ENCODE peak calls at places on chromosomes 1 and 21, in seven cellular contexts. J, B, A, U, W, Y and E are unnamed samples.

GRCh38 chr1:199688133-199688676 is 339.3 kb upstream of the NR5A2 start:
- DNase-seq in J (no peak), B (no peak), A (no peak), U (no peak), W (peak), Y (no peak), E (no peak)

GRCh38 chr1:113140588-113141446 is 67.8 kb downstream of the LRIG2 start:
- DNase-seq in J (peak), B (peak), A (peak), U (peak), W (peak), Y (peak), E (peak)

GRCh38 chr1:154730986-154731489 is 123.1 kb upstream of the ADAR start:
- DNase-seq in J (peak), B (no peak), A (no peak), U (no peak), W (peak), Y (no peak), E (no peak)

GRCh38 chr1:236812334-236813030 is 17.4 kb downstream of the MTR start:
- DNase-seq in J (no peak), B (no peak), A (no peak), U (no peak), W (no peak), Y (no peak), E (no peak)

GRCh38 chr21:21101911-21102310 is 103.7 kb downstream of the NCAM2 start:
- DNase-seq in J (peak), B (no peak), A (no peak), U (no peak), W (peak), Y (no peak), E (peak)

GRCh38 chr1:21641967-21642366 is 27.2 kb downstream of the RAP1GAP start:
- DNase-seq in J (no peak), B (no peak), A (no peak), U (no peak), W (no peak), Y (no peak), E (no peak)

GRCh38 chr1:40708750-40709099 is 17.2 kb downstream of the NFYC start:
- DNase-seq in J (peak), B (peak), A (no peak), U (no peak), W (peak), Y (no peak), E (no peak)

GRCh38 chr1:27307851-27308598 is 13.9 kb upstream of the TMEM222 start:
- DNase-seq in J (no peak), B (no peak), A (no peak), U (no peak), W (no peak), Y (no peak), E (no peak)

GRCh38 chr21:36478941-36479340 is 981 bp downstream of the CLDN14 start:
- DNase-seq in J (no peak), B (no peak), A (no peak), U (no peak), W (peak), Y (no peak), E (no peak)

GRCh38 chr1:219304227-219305226 is 130.8 kb downstream of the LYPLAL1 start:
- DNase-seq in J (peak), B (no peak), A (no peak), U (peak), W (peak), Y (no peak), E (no peak)

GRCh38 chr1:16167331-16168143 is 11.7 kb upstream of the EPHA2 start:
- DNase-seq in J (no peak), B (no peak), A (peak), U (peak), W (no peak), Y (peak), E (peak)

GRCh38 chr1:52574594-52574993 is 21.7 kb upstream of the TUT4 start:
- DNase-seq in J (peak), B (no peak), A (no peak), U (no peak), W (peak), Y (no peak), E (no peak)

GRCh38 chr21:35113064-35113463 is 64.0 kb upstream of the RUNX1 start:
- DNase-seq in J (peak), B (no peak), A (no peak), U (no peak), W (peak), Y (no peak), E (no peak)

GRCh38 chr1:178283409-178283808 is 189.5 kb downstream of the RASAL2 start:
- DNase-seq in J (peak), B (no peak), A (no peak), U (no peak), W (peak), Y (no peak), E (no peak)

GRCh38 chr1:206797534-206798383 is 25.5 kb upstream of the IL10 start:
- DNase-seq in J (no peak), B (no peak), A (no peak), U (no peak), W (no peak), Y (no peak), E (no peak)

GRCh38 chr1:234162661-234163060 is 210.6 kb upstream of the COA6 start:
- DNase-seq in J (no peak), B (no peak), A (no peak), U (no peak), W (no peak), Y (no peak), E (no peak)

GRCh38 chr21:14451520-14451919 is 68.6 kb upstream of the HSPA13 start:
- DNase-seq in J (no peak), B (no peak), A (no peak), U (no peak), W (no peak), Y (no peak), E (no peak)

GRCh38 chr1:63704443-63704842 is 69.4 kb upstream of the ROR1 start:
- DNase-seq in J (peak), B (no peak), A (no peak), U (no peak), W (peak), Y (no peak), E (no peak)

GRCh38 chr1:51622455-51622913 is 5.6 kb downstream of the OSBPL9 start:
- DNase-seq in J (peak), B (no peak), A (no peak), U (peak), W (peak), Y (no peak), E (peak)